ENCODE peak calls at places on chromosomes 2 and 18, in ten cellular contexts. E, F, N, L, H, D, K, B, T and A are unnamed samples.

GRCh38 chr18:50055474-50055873 is 139.5 kb downstream of the MYO5B start:
- DNase-seq in E (no peak), F (no peak), N (no peak), L (no peak), H (no peak), D (no peak), K (no peak), B (no peak), T (no peak), A (no peak)

GRCh38 chr18:70523035-70523797 is 234.4 kb downstream of the SOCS6 start:
- DNase-seq in E (peak), F (no peak), N (no peak), L (no peak), H (no peak), D (peak), K (no peak), B (no peak), T (no peak), A (no peak)

GRCh38 chr18:58954986-58955385 is 90.3 kb downstream of the ZNF532 start:
- DNase-seq in E (no peak), F (no peak), N (no peak), L (no peak), H (no peak), D (no peak), K (no peak), B (no peak), T (no peak), A (no peak)

GRCh38 chr18:64810354-64810753 is 661.5 kb upstream of the LINC00305 start:
- DNase-seq in E (no peak), F (no peak), N (no peak), L (no peak), H (no peak), D (no peak), K (no peak), B (no peak), T (no peak), A (no peak)

GRCh38 chr2:45342-46130 is 769 bp downstream of the FAM110C start:
- DNase-seq in E (no peak), F (no peak), N (no peak), L (no peak), H (no peak), D (no peak), K (no peak), B (no peak), T (no peak), A (no peak)

GRCh38 chr18:27211569-27211968 is 26.5 kb upstream of the CHST9 start:
- DNase-seq in E (no peak), F (no peak), N (no peak), L (no peak), H (no peak), D (no peak), K (no peak), B (no peak), T (no peak), A (no peak)

GRCh38 chr2:225742487-225742886 is 343.0 kb downstream of the NYAP2 start:
- DNase-seq in E (no peak), F (no peak), N (no peak), L (no peak), H (no peak), D (peak), K (no peak), B (no peak), T (no peak), A (no peak)

GRCh38 chr2:200110380-200110779 is 155.0 kb downstream of the MAIP1 start:
- DNase-seq in E (no peak), F (no peak), N (no peak), L (no peak), H (no peak), D (no peak), K (no peak), B (no peak), T (no peak), A (no peak)

GRCh38 chr18:35389095-35389618 is 12.0 kb upstream of the ZNF396 start:
- DNase-seq in E (no peak), F (peak), N (no peak), L (no peak), H (peak), D (no peak), K (no peak), B (no peak), T (no peak), A (no peak)

GRCh38 chr2:105592288-105592687 is 152.4 kb upstream of the NCK2 start:
- DNase-seq in E (no peak), F (no peak), N (no peak), L (no peak), H (peak), D (no peak), K (no peak), B (no peak), T (no peak), A (peak)

GRCh38 chr2:226031078-226031937 is 631.8 kb downstream of the NYAP2 start:
- DNase-seq in E (peak), F (peak), N (peak), L (peak), H (peak), D (peak), K (peak), B (peak), T (peak), A (peak)

GRCh38 chr2:173414823-173415322 is 60.2 kb downstream of the CDCA7 start:
- DNase-seq in E (no peak), F (peak), N (peak), L (peak), H (peak), D (no peak), K (no peak), B (no peak), T (no peak), A (peak)

GRCh38 chr2:238162171-238162515 is 3.4 kb downstream of the ERFE start:
- DNase-seq in E (no peak), F (no peak), N (no peak), L (no peak), H (no peak), D (no peak), K (no peak), B (no peak), T (no peak), A (no peak)